ENCODE peak calls at places on chromosomes 2 and 18, in eight cellular contexts. N is HFF-Myc, W is NT2/D1, M is epithelial cell of proximal tubule, C is cardiac fibroblast, E is endodermal cell, A is ovary, F is pancreas. J is an unnamed sample.

GRCh38 chr2:72415256-72415655 is 267.6 kb upstream of the CYP26B1 start:
- DNase-seq in N (peak), W (no peak), M (no peak), C (peak), E (no peak), A (no peak), F (no peak), J (no peak)

GRCh38 chr2:96154506-96155380 is 9.5 kb upstream of the DUSP2 start:
- DNase-seq in N (no peak), W (no peak), M (no peak), C (no peak), E (peak), A (peak), F (no peak), J (no peak)

GRCh38 chr2:237122214-237122666 is 36.6 kb downstream of the COPS8 start:
- DNase-seq in N (peak), W (peak), M (no peak), C (peak), E (peak), A (peak), F (peak), J (peak)

GRCh38 chr2:127107622-127107999 is 657 bp upstream of the BIN1 start:
- DNase-seq in N (no peak), W (no peak), M (no peak), C (peak), E (no peak), A (peak), F (no peak), J (no peak)

GRCh38 chr2:211930331-211930730 is 608.3 kb downstream of the ERBB4 start:
- DNase-seq in N (no peak), W (no peak), M (no peak), C (no peak), E (no peak), A (no peak), F (no peak), J (peak)

GRCh38 chr2:30410217-30410616 is 36.8 kb upstream of the LCLAT1 start:
- DNase-seq in N (no peak), W (peak), M (peak), C (no peak), E (no peak), A (no peak), F (no peak), J (no peak)

GRCh38 chr2:7419814-7420213 is 502.6 kb downstream of the RNF144A start:
- DNase-seq in N (no peak), W (no peak), M (no peak), C (no peak), E (no peak), A (no peak), F (no peak), J (no peak)

GRCh38 chr2:128735296-128735960 is 416.8 kb upstream of the HS6ST1 start:
- DNase-seq in N (no peak), W (no peak), M (no peak), C (no peak), E (no peak), A (no peak), F (no peak), J (no peak)

GRCh38 chr18:36309436-36310391 is 12.2 kb downstream of the FHOD3 start:
- DNase-seq in N (peak), W (no peak), M (peak), C (peak), E (peak), A (peak), F (no peak), J (no peak)

GRCh38 chr18:61589053-61589723 is 256.0 kb downstream of the CDH20 start:
- DNase-seq in N (no peak), W (no peak), M (no peak), C (no peak), E (no peak), A (no peak), F (no peak), J (no peak)

GRCh38 chr2:236731767-236732580 is 162.3 kb downstream of the ACKR3 start:
- DNase-seq in N (no peak), W (no peak), M (no peak), C (peak), E (no peak), A (peak), F (no peak), J (no peak)

GRCh38 chr2:106269591-106270291 is 75.6 kb upstream of the UXS1 start:
- DNase-seq in N (no peak), W (no peak), M (peak), C (no peak), E (no peak), A (peak), F (peak), J (no peak)

GRCh38 chr2:39313575-39313974 is 69.8 kb upstream of the CDKL4 start:
- DNase-seq in N (no peak), W (no peak), M (no peak), C (peak), E (no peak), A (no peak), F (no peak), J (no peak)

GRCh38 chr2:58769494-58770239 is 528.5 kb upstream of the FANCL start:
- DNase-seq in N (no peak), W (no peak), M (no peak), C (no peak), E (no peak), A (no peak), F (no peak), J (no peak)

GRCh38 chr18:37419272-37419671 is 146.3 kb downstream of the CELF4 start:
- DNase-seq in N (no peak), W (no peak), M (peak), C (peak), E (no peak), A (no peak), F (no peak), J (no peak)

GRCh38 chr18:76351961-76352581 is 143.0 kb downstream of the ZNF516 start:
- DNase-seq in N (peak), W (no peak), M (peak), C (peak), E (no peak), A (peak), F (peak), J (no peak)

GRCh38 chr2:8090748-8091700 is 590.8 kb upstream of the ID2 start:
- DNase-seq in N (peak), W (peak), M (peak), C (peak), E (peak), A (peak), F (peak), J (peak)

GRCh38 chr2:8893474-8893873 is 56.1 kb upstream of the KIDINS220 start:
- DNase-seq in N (no peak), W (peak), M (no peak), C (no peak), E (no peak), A (no peak), F (no peak), J (no peak)

GRCh38 chr2:71796174-71796592 is 342.8 kb downstream of the DYSF start:
- DNase-seq in N (peak), W (no peak), M (no peak), C (no peak), E (peak), A (no peak), F (no peak), J (no peak)

GRCh38 chr2:73983322-73984202 is 1.1 kb upstream of the TET3 start:
- DNase-seq in N (no peak), W (no peak), M (no peak), C (no peak), E (peak), A (peak), F (peak), J (no peak)

GRCh38 chr2:120613742-120614481 is 121.8 kb upstream of the GLI2 start:
- DNase-seq in N (peak), W (no peak), M (no peak), C (peak), E (no peak), A (no peak), F (no peak), J (no peak)

GRCh38 chr2:49770919-49771318 is 616.6 kb upstream of the FSHR start:
- DNase-seq in N (no peak), W (peak), M (no peak), C (peak), E (peak), A (no peak), F (peak), J (no peak)

DNA sequence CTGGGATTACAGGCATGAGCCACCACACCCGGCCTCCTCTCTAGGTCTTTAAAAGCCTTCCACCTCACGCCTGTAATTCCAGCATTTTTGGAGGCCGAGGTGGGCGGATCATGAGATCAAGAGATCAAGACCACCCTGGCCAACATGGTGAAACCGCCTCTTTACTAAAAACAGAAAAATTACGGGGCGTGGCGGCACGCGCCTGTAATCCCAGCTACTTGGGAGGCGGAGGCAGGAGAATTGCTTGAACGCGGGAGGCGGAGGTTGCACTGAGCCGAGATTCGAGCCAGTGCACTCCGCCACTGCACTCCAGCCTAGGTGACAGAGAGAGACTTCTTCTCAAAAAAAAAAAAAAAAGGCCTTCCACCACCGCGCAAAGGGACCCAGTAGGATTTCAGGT is 1.3 kb upstream of the FAM117B start:
- DNase-seq in N (no peak), W (no peak), M (no peak), C (no peak), E (no peak), A (peak), F (peak), J (no peak)
- H3K4me3 ChIP-seq in N (no peak), W (no peak), M (no peak), C (no peak), E (no peak), A (no peak), F (no peak), J (no peak)

DNA sequence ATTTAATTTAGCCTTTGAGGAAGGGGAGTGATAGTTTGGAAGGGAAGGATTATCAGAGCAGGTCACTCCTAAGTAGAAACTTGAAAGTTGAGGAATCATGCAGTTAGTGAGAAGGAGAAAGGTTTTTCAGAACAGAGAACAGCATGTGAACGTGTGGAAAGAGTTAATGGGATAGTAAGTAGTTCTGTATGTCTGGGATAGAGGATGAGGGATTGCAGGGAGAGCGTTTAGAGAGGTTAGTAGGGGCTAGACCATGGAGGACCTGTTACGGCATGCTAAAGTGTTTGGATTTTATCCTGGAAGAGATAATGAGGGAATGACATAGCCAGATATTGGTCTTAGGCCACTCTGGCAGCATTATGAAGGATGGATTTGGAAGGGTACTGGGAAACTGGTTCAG is 1.8 kb downstream of the ZNF512 start:
- DNase-seq in N (no peak), W (no peak), M (no peak), C (no peak), E (no peak), A (no peak), F (no peak), J (no peak)
- H3K4me3 ChIP-seq in N (peak), W (no peak), M (no peak), C (no peak), E (peak), A (no peak), F (no peak), J (peak)

GRCh38 chr18:10537765-10538164 is 11.9 kb downstream of the NAPG start:
- DNase-seq in N (no peak), W (no peak), M (no peak), C (no peak), E (no peak), A (no peak), F (no peak), J (no peak)
- H3K4me3 ChIP-seq in N (no peak), W (no peak), M (no peak), C (no peak), E (no peak), A (no peak), F (no peak), J (no peak)

DNA sequence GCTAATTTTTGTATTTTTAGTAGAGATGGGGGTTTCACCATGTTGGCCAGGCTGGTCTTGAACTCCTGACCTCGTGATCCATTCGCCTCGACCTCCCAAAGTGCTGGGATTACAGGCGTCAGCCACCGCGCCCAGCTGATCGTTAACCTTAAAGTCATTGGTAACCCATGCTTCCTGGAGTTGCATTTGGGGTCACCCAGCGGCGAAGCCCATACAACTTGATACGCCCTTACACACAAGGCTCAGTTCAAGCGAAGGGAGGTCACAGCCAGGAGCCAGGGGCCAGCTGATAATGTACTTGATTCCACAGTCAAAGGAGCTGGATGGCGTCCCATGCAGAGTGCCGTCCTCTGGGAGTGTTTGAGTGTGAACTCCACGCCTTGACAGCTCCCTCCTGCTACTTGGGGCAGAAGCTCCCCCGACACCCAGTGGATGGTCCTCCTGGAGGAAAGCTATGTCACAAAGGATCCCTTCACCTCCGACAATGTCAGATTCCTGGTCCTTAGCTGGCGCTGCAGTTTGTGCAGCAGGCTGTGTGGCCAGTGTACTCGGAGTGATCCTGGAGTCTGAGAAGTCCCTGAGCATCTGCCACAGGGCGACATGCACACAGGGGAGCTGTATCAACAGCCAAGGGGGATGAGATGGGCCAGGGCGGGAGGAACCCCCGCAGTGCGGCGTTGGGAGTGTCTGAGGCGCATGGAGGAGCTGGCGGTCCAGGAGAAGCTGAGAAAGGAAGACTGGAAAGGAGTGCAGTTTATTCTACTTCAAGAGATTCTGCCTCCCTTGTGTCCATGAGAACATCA is 7.9 kb downstream of the CLHC1 start:
- DNase-seq in N (no peak), W (no peak), M (no peak), C (no peak), E (peak), A (peak), F (no peak), J (no peak)
- H3K4me3 ChIP-seq in N (peak), W (no peak), M (no peak), C (no peak), E (no peak), A (peak), F (peak), J (peak)

GRCh38 chr2:20665261-20666113 is 1.5 kb upstream of the GDF7 start:
- DNase-seq in N (no peak), W (no peak), M (no peak), C (no peak), E (peak), A (peak), F (no peak), J (no peak)

GRCh38 chr2:20666114-20666363 is 905 bp upstream of the GDF7 start:
- DNase-seq in N (no peak), W (no peak), M (no peak), C (no peak), E (peak), A (no peak), F (no peak), J (no peak)

GRCh38 chr2:20664071-20664390 is 2.9 kb upstream of the GDF7 start:
- DNase-seq in N (no peak), W (no peak), M (no peak), C (no peak), E (no peak), A (no peak), F (no peak), J (no peak)

GRCh38 chr2:20663196-20664070 is 3.5 kb upstream of the GDF7 start:
- DNase-seq in N (no peak), W (no peak), M (no peak), C (no peak), E (peak), A (no peak), F (no peak), J (no peak)

GRCh38 chr2:20664431-20665260 is 2.3 kb upstream of the GDF7 start:
- DNase-seq in N (no peak), W (no peak), M (no peak), C (no peak), E (peak), A (no peak), F (no peak), J (no peak)
- H3K4me3 ChIP-seq in N (no peak), W (no peak), M (no peak), C (no peak), E (no peak), A (no peak), F (no peak), J (no peak)

GRCh38 chr2:161427413-161428239 is 11.5 kb downstream of the TBR1 start:
- DNase-seq in N (no peak), W (no peak), M (no peak), C (no peak), E (peak), A (no peak), F (no peak), J (no peak)
- H3K4me3 ChIP-seq in N (no peak), W (no peak), M (no peak), C (no peak), E (peak), A (no peak), F (no peak), J (no peak)

DNA sequence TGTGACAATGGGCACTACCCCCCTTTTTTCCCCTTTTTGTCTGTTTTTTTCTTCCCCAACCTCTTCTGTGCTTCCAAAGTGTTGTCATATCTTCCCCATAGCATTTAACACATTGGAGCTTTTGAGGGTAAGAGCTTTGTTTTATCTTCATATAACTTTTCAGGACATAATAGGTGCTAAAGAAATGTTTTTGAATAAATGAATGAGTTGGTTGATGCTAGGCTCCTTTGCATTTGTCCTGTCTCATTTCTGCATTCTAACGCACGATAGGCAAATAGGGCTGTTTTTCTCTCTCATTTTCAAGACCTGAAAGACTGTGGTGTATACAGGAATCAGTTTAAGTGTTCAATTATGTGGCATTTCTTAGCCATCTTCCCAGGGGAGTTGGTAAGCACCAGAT is 832 bp upstream of the COPS7B start:
- DNase-seq in N (no peak), W (no peak), M (no peak), C (no peak), E (no peak), A (no peak), F (no peak), J (no peak)
- H3K4me3 ChIP-seq in N (peak), W (peak), M (peak), C (no peak), E (peak), A (no peak), F (no peak), J (peak)